ENCODE peak calls at places on chromosomes 7 and 10, in seven cellular contexts. Y is breast epithelium, G is stomach, D is Panc1, N is GM12878, H is HCT116, L is vagina. W is an unnamed sample.

GRCh38 chr7:28729276-28729675 is 228.9 kb downstream of the TRIL start:
- DNase-seq in D (no peak), H (no peak), Y (no peak), L (no peak), N (no peak), G (no peak), W (no peak)

GRCh38 chr7:99499713-99500636 is at the start of gene ZNF394:
- DNase-seq in D (peak; percentile 87), L (no peak), G (peak; percentile 90), H (peak; percentile 87), Y (peak; percentile 84), N (peak; percentile 62), W (peak; percentile 95)

GRCh38 chr10:114472874-114473248 is 68.6 kb upstream of the AFAP1L2 start:
- DNase-seq in Y (no peak), G (no peak), N (no peak), H (no peak), D (no peak), L (no peak), W (no peak)

GRCh38 chr7:50251765-50252164 is 52.8 kb upstream of the IKZF1 start:
- DNase-seq in H (no peak), Y (no peak), G (no peak), D (no peak), L (no peak), N (no peak), W (no peak)

GRCh38 chr7:116876664-116877442 is 14.5 kb downstream of the CAPZA2 start:
- DNase-seq in N (no peak), H (no peak), L (no peak), G (peak; percentile 79), Y (no peak), D (no peak), W (peak; percentile 60)

GRCh38 chr7:77627307-77627671 is 69.0 kb upstream of the RSBN1L start:
- DNase-seq in L (no peak), Y (no peak), D (no peak), H (no peak), N (no peak), G (no peak), W (no peak)

GRCh38 chr10:92419740-92420553 is 129.0 kb downstream of the MARCHF5 start:
- DNase-seq in N (no peak), L (no peak), Y (no peak), D (no peak), G (peak; percentile 52), H (no peak), W (peak; percentile 88)

GRCh38 chr10:124560377-124560776 is 98.8 kb downstream of the LHPP start:
- DNase-seq in L (no peak), G (no peak), N (no peak), D (no peak), Y (no peak), H (no peak), W (no peak)

DNA sequence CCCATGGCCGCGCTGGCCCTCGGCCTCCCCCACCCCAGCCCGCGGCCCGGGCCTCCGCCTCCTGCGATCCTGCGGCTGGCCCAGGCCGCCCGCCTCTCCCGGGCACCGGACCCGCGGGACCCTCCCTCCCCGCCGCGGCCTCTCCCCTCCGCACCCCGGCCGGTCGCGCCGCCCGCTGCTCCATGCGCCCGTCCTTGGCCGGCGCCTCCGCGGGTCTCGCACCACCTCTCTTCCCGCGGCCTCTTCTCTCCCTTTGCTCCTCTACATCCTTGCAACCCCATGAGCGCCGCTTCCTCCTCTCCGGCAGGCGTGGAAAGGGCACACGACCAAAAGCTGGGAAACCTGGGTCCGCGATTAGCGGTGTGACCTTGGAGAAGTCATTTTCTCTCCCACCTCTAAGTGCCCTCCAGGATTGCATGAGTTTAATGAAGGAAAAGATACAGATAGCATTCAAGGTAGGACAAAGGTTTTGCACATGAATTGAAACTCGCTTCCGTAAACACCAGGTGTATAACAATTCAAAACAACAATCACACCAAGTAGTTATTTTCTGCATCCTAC is 449 bp upstream of the SRPK2 start:
- DNase-seq in L (no peak), G (peak; percentile 57), H (peak; percentile 32), Y (no peak), D (no peak), N (no peak), W (peak; percentile 39)
- TF ChIP-seq POLR2AphosphoS5 in L (no peak), G (no peak), H (no peak), Y (no peak), D (no peak), N (no peak), W (no peak)

GRCh38 chr10:96693431-96693830 is 26.9 kb downstream of the PIK3AP1 start:
- DNase-seq in G (no peak), N (no peak), H (no peak), L (no peak), Y (no peak), D (no peak), W (no peak)
- H3K4me1 ChIP-seq in G (no peaks in the 10 kb centered on the region), N (peaks cover 26% of the 10 kb centered on the region), H (no peaks in the 10 kb centered on the region), L (no peaks in the 10 kb centered on the region), Y (no peaks in the 10 kb centered on the region), D (no peaks in the 10 kb centered on the region), W (no peaks in the 10 kb centered on the region)

GRCh38 chr7:7190142-7190541 is 7.8 kb downstream of the C1GALT1 start:
- DNase-seq in H (no peak), G (no peak), L (no peak), N (no peak), D (no peak), Y (no peak), W (no peak)
- TF ChIP-seq POLR2AphosphoS5 in H (no peak), G (no peak), L (no peak), N (no peak), D (no peak), Y (no peak), W (no peak)

DNA sequence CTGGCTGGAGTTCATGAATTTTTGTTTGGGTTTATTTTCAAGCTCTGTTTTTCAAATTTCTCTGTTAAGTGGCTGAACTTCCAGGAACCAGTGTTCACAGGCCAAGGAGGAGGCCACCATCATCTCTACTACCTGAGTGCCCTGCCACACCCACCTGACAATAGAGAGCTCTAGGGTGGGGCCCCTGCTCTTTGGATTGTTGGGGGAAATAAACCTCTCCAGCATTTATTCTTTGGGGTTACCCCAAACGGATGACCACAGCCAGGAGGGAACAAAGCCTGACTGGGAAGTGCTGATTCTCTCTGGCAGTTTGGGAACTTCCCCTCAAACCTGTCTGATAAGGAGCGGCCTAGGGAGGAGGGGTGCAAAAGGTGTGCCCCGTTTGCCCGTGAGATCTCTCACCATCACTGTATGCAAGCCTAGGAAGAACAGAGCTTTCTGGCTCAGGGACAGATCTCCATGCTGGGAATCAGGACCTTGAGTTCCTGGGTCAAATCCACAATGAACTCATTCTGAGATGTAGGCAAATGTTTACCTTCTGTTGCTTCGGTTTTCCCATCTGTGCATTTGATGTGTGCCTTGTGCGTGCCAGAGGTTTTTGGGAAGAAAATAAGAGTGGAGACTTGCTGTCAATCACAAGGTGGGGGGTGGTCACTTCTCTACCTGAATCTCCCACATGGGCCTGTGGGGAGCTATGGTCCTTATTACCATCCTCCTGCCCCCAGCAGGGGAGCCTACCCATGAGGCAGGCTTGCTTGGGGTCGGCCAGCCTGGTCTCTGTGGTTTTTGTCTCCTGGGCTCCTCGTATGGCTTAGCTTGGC is 27.7 kb upstream of the PDCD4 start:
- DNase-seq in D (no peak), H (no peak), Y (no peak), G (no peak), L (no peak), N (no peak), W (no peak)
- H3K4me1 ChIP-seq in D (no peaks in the 10 kb centered on the region), H (no peaks in the 10 kb centered on the region), Y (peaks cover 26% of the 10 kb centered on the region), G (peaks cover 60% of the 10 kb centered on the region), L (peaks cover 46% of the 10 kb centered on the region), N (peaks cover 54% of the 10 kb centered on the region), W (peaks cover 9% of the 10 kb centered on the region)

DNA sequence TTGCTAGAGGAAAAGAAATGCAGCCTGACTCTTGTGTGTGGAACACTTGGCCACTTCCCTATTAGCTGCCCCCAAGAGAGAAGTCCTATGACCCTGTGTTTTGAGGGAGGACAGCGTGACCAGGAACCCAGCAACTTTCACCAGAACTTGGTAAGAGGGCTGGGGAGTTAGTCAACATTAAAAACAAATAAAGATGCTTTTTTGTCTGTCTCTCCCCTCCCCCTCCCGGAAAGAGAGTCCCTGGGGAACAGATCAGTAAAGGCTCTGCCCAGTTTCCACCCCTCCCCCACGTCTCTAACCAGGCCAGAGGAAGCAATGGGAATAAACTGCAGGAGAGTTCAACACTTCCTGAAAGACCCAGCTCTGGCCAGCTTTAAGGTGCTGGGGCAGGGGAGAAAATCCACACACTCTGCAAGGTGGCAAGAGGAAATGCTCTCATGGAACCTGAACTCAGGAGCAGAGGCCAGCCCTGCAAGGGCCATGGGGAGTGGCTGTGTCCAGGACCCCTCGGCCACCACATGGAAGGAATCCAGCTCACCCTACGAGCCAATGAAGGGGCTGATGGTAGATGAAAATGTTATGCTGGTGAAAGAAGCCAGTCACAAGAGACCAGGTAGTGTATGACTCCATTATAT is 21.5 kb downstream of the SH3PXD2A start:
- DNase-seq in G (no peak), D (no peak), L (no peak), N (no peak), H (no peak), Y (no peak), W (no peak)
- TF ChIP-seq POLR2AphosphoS5 in G (peak; percentile 9), D (no peak), L (peak; percentile 41), N (no peak), H (no peak), Y (no peak), W (peak; percentile 37)